ENCODE peak calls at places on chromosomes 7 and 10, in five cellular contexts. Z is mesendoderm, F is NT2/D1, E is neuronal stem cell, R is neural progenitor cell. J is an unnamed sample.

GRCh38 chr10:122646511-122647382 is 52.9 kb downstream of the C10orf120 start:
- DNase-seq in R (no peak), Z (no peak), F (no peak), E (no peak), J (no peak)

GRCh38 chr10:106348933-106349332 is 815.6 kb downstream of the SORCS1 start:
- DNase-seq in F (no peak), R (no peak), E (no peak), Z (no peak), J (no peak)

GRCh38 chr10:106680061-106680460 is 484.4 kb downstream of the SORCS1 start:
- DNase-seq in E (no peak), F (no peak), R (no peak), Z (no peak), J (no peak)

GRCh38 chr10:98673156-98673765 is 226.5 kb upstream of the HPS1 start:
- DNase-seq in F (no peak), Z (no peak), E (no peak), R (no peak), J (no peak)

GRCh38 chr7:77550586-77550985 is 13.5 kb downstream of the PTPN12 start:
- DNase-seq in E (no peak), F (no peak), Z (no peak), R (no peak), J (no peak)

GRCh38 chr10:129078746-129079480 is 388.1 kb upstream of the MGMT start:
- DNase-seq in E (no peak), Z (no peak), F (no peak), R (no peak), J (no peak)

GRCh38 chr7:18508441-18509427 is 13.2 kb downstream of the HDAC9 start:
- DNase-seq in R (peak), F (peak), E (no peak), Z (peak), J (no peak)

GRCh38 chr10:71255817-71256660 is 43.7 kb downstream of the UNC5B start:
- DNase-seq in R (peak), Z (no peak), E (no peak), F (no peak), J (no peak)

GRCh38 chr7:157446322-157446721 is 109.5 kb downstream of the DNAJB6 start:
- DNase-seq in Z (no peak), R (no peak), E (no peak), F (no peak), J (no peak)

GRCh38 chr7:158268851-158269535 is 318.6 kb downstream of the PTPRN2 start:
- DNase-seq in F (no peak), E (no peak), Z (no peak), R (no peak), J (no peak)

GRCh38 chr7:127251458-127252379 is 1.0 kb downstream of the GRM8 start:
- DNase-seq in E (peak), Z (peak), R (peak), F (no peak), J (no peak)

GRCh38 chr10:59704644-59705043 is 5.0 kb downstream of the SLC16A9 start:
- DNase-seq in F (no peak), Z (no peak), R (no peak), E (no peak), J (no peak)

GRCh38 chr10:42975558-42976352 is 101.1 kb upstream of the RET start:
- DNase-seq in R (no peak), E (no peak), Z (no peak), F (no peak), J (no peak)

GRCh38 chr7:155880721-155881120 is 68.5 kb upstream of the SHH start:
- DNase-seq in F (no peak), E (no peak), Z (no peak), R (no peak), J (no peak)

GRCh38 chr10:47353351-47353750 is 5.2 kb downstream of the RBP3 start:
- DNase-seq in Z (no peak), R (no peak), E (no peak), F (no peak), J (no peak)

GRCh38 chr10:84755311-84755710 is 426.9 kb downstream of the CCSER2 start:
- DNase-seq in E (peak), R (peak), F (no peak), Z (peak), J (no peak)

GRCh38 chr10:7296648-7297047 is 114.2 kb downstream of the SFMBT2 start:
- DNase-seq in Z (no peak), R (no peak), F (no peak), E (no peak), J (no peak)

GRCh38 chr7:6228865-6229264 is 43.6 kb downstream of the CYTH3 start:
- DNase-seq in Z (no peak), R (no peak), F (no peak), E (no peak), J (no peak)

GRCh38 chr10:91759581-91759986 is 38.6 kb upstream of the TNKS2 start:
- DNase-seq in E (no peak), R (no peak), Z (peak), F (no peak), J (no peak)

GRCh38 chr10:113028393-113029054 is 78.5 kb downstream of the TCF7L2 start:
- DNase-seq in R (no peak), F (no peak), Z (no peak), E (no peak), J (no peak)
- H3K9ac ChIP-seq in R (no peak), F (no peak), Z (no peak), E (no peak), J (no peak)

GRCh38 chr10:60734226-60734625 is 44.1 kb upstream of the CDK1 start:
- DNase-seq in F (no peak), E (no peak), R (no peak), Z (peak), J (no peak)
- H3K4me3 ChIP-seq in F (no peak), E (no peak), R (no peak), Z (no peak), J (no peak)

GRCh38 chr10:62617702-62618451 is 186.6 kb upstream of the ADO start:
- DNase-seq in Z (no peak), E (no peak), R (no peak), F (no peak), J (no peak)
- H3K9ac ChIP-seq in Z (no peak), E (no peak), R (no peak), F (no peak), J (no peak)

GRCh38 chr7:150716939-150717338 is 526 bp downstream of the GIMAP1 start:
- DNase-seq in Z (no peak), E (no peak), R (no peak), F (no peak), J (no peak)
- H3K4me3 ChIP-seq in Z (no peak), E (no peak), R (no peak), F (no peak), J (peak)

J was measured in DND-41.